ENCODE peak calls at places on chromosome 3, in five cellular contexts. C, T, E, S and A are unnamed samples.

GRCh38 chr3:124634210-124635168 is 95.8 kb upstream of the UMPS start:
- DNase-seq in C (no peak), T (no peak), E (no peak), S (no peak), A (no peak)

GRCh38 chr3:129606522-129607390 is at the start of gene PLXND1:
- DNase-seq in C (peak), T (peak), E (peak), S (peak), A (peak)

GRCh38 chr3:48217449-48217848 is 5.8 kb upstream of the CAMP start:
- DNase-seq in C (no peak), T (no peak), E (no peak), S (no peak), A (no peak)

GRCh38 chr3:44013967-44014366 is 227.7 kb upstream of the TOPAZ1 start:
- DNase-seq in C (no peak), T (peak), E (no peak), S (no peak), A (no peak)

GRCh38 chr3:172388412-172389078 is 59.7 kb downstream of the GHSR start:
- DNase-seq in C (no peak), T (no peak), E (no peak), S (no peak), A (no peak)

GRCh38 chr3:129018751-129019150 is 17.6 kb downstream of the EFCC1 start:
- DNase-seq in C (no peak), T (no peak), E (no peak), S (no peak), A (no peak)

GRCh38 chr3:14775011-14775410 is 43.8 kb upstream of the FGD5 start:
- DNase-seq in C (no peak), T (no peak), E (no peak), S (no peak), A (no peak)

GRCh38 chr3:160226026-160226739 is 961 bp downstream of the C3orf80 start:
- DNase-seq in C (peak), T (no peak), E (no peak), S (no peak), A (no peak)

GRCh38 chr3:51389423-51390183 is 1.5 kb upstream of the RBM15B start:
- DNase-seq in C (peak), T (peak), E (peak), S (peak), A (peak)

GRCh38 chr3:169812124-169812843 is 386 bp upstream of the LRRIQ4 start:
- DNase-seq in C (peak), T (peak), E (peak), S (peak), A (peak)

GRCh38 chr3:139466369-139466768 is 9.9 kb downstream of the RBP2 start:
- DNase-seq in C (no peak), T (no peak), E (no peak), S (no peak), A (no peak)

GRCh38 chr3:173659972-173660371 is 262.4 kb downstream of the NLGN1 start:
- DNase-seq in C (no peak), T (no peak), E (no peak), S (no peak), A (no peak)

GRCh38 chr3:167304077-167304476 is 76.0 kb downstream of the ZBBX start:
- DNase-seq in C (no peak), T (no peak), E (no peak), S (no peak), A (no peak)

GRCh38 chr3:159804726-159805410 is 183.8 kb upstream of the IL12A start:
- DNase-seq in C (peak), T (peak), E (no peak), S (no peak), A (no peak)

GRCh38 chr3:72042397-72043211 is 257.7 kb upstream of the PROK2 start:
- DNase-seq in C (no peak), T (no peak), E (no peak), S (no peak), A (no peak)

GRCh38 chr3:137768361-137769320 is 4.5 kb downstream of the SOX14 start:
- DNase-seq in C (no peak), T (no peak), E (no peak), S (no peak), A (no peak)

GRCh38 chr3:105062853-105063252 is 303.9 kb upstream of the ALCAM start:
- DNase-seq in C (no peak), T (no peak), E (no peak), S (no peak), A (no peak)

GRCh38 chr3:11159421-11159904 is 5.2 kb downstream of the HRH1 start:
- DNase-seq in C (no peak), T (no peak), E (no peak), S (no peak), A (no peak)

GRCh38 chr3:127056281-127056680 is 73.4 kb downstream of the PLXNA1 start:
- DNase-seq in C (no peak), T (no peak), E (no peak), S (no peak), A (no peak)

GRCh38 chr3:132730891-132731580 is 8.8 kb upstream of the NPHP3 start:
- DNase-seq in C (no peak), T (peak), E (no peak), S (no peak), A (no peak)